ENCODE peak calls at places on chromosomes 7 and 10, in eight cellular contexts. One of them, this sample, is unnamed.

GRCh38 chr10:99329891-99330674 is 927 bp downstream of the CNNM1 start:
- DNase-seq in HepG2: no peak
- DNase-seq in ovary: peak; percentile 62
- DNase-seq in SK-N-SH: peak; percentile 83
- DNase-seq in transverse colon: no peak
- DNase-seq in upper lobe of left lung: peak; percentile 87
- DNase-seq in suprapubic skin: no peak
- DNase-seq in stomach: peak; percentile 48
- DNase-seq in this sample: no peak

GRCh38 chr7:107865956-107866775 is 24.8 kb upstream of the DLD start:
- DNase-seq in HepG2: no peak
- DNase-seq in ovary: no peak
- DNase-seq in SK-N-SH: no peak
- DNase-seq in transverse colon: no peak
- DNase-seq in upper lobe of left lung: no peak
- DNase-seq in suprapubic skin: no peak
- DNase-seq in stomach: no peak
- DNase-seq in this sample: no peak

GRCh38 chr7:139691253-139691781 is 86.5 kb downstream of the HIPK2 start:
- DNase-seq in HepG2: no peak
- DNase-seq in ovary: peak; percentile 69
- DNase-seq in SK-N-SH: peak; percentile 81
- DNase-seq in transverse colon: peak; percentile 69
- DNase-seq in upper lobe of left lung: no peak
- DNase-seq in suprapubic skin: no peak
- DNase-seq in stomach: peak; percentile 92
- DNase-seq in this sample: no peak

GRCh38 chr7:2510130-2510776 is 9.3 kb upstream of the LFNG start:
- DNase-seq in HepG2: no peak
- DNase-seq in ovary: no peak
- DNase-seq in SK-N-SH: no peak
- DNase-seq in transverse colon: no peak
- DNase-seq in upper lobe of left lung: no peak
- DNase-seq in suprapubic skin: no peak
- DNase-seq in stomach: no peak
- DNase-seq in this sample: no peak

GRCh38 chr7:138021889-138022288 is 20.0 kb upstream of the CREB3L2 start:
- DNase-seq in HepG2: no peak
- DNase-seq in ovary: no peak
- DNase-seq in SK-N-SH: no peak
- DNase-seq in transverse colon: no peak
- DNase-seq in upper lobe of left lung: no peak
- DNase-seq in suprapubic skin: no peak
- DNase-seq in stomach: no peak
- DNase-seq in this sample: no peak

GRCh38 chr10:76113952-76114351 is 682.5 kb downstream of the LRMDA start:
- DNase-seq in HepG2: peak; percentile 23
- DNase-seq in ovary: no peak
- DNase-seq in SK-N-SH: no peak
- DNase-seq in transverse colon: no peak
- DNase-seq in upper lobe of left lung: no peak
- DNase-seq in suprapubic skin: no peak
- DNase-seq in stomach: no peak
- DNase-seq in this sample: no peak

GRCh38 chr10:128817636-128818035 is 649.4 kb upstream of the MGMT start:
- DNase-seq in HepG2: no peak
- DNase-seq in ovary: no peak
- DNase-seq in SK-N-SH: no peak
- DNase-seq in transverse colon: no peak
- DNase-seq in upper lobe of left lung: no peak
- DNase-seq in suprapubic skin: no peak
- DNase-seq in stomach: no peak
- DNase-seq in this sample: no peak

GRCh38 chr7:36708765-36709164 is 15.5 kb downstream of the AOAH start:
- DNase-seq in HepG2: no peak
- DNase-seq in ovary: no peak
- DNase-seq in SK-N-SH: no peak
- DNase-seq in transverse colon: no peak
- DNase-seq in upper lobe of left lung: no peak
- DNase-seq in suprapubic skin: no peak
- DNase-seq in stomach: no peak
- DNase-seq in this sample: no peak

GRCh38 chr7:47739901-47740300 is 158.0 kb upstream of the TNS3 start:
- DNase-seq in HepG2: no peak
- DNase-seq in ovary: no peak
- DNase-seq in SK-N-SH: no peak
- DNase-seq in transverse colon: no peak
- DNase-seq in upper lobe of left lung: no peak
- DNase-seq in suprapubic skin: no peak
- DNase-seq in stomach: no peak
- DNase-seq in this sample: no peak

GRCh38 chr10:72061491-72061890 is 26.9 kb downstream of the SPOCK2 start:
- DNase-seq in HepG2: no peak
- DNase-seq in ovary: no peak
- DNase-seq in SK-N-SH: peak; percentile 56
- DNase-seq in transverse colon: no peak
- DNase-seq in upper lobe of left lung: no peak
- DNase-seq in suprapubic skin: no peak
- DNase-seq in stomach: no peak
- DNase-seq in this sample: no peak

GRCh38 chr10:110576220-110576619 is 8.7 kb downstream of the SMC3 start:
- DNase-seq in HepG2: no peak
- DNase-seq in ovary: no peak
- DNase-seq in SK-N-SH: no peak
- DNase-seq in transverse colon: no peak
- DNase-seq in upper lobe of left lung: no peak
- DNase-seq in suprapubic skin: no peak
- DNase-seq in stomach: no peak
- DNase-seq in this sample: no peak

GRCh38 chr10:43134126-43134905 is 3.9 kb upstream of the CSGALNACT2 start:
- DNase-seq in HepG2: no peak
- DNase-seq in ovary: no peak
- DNase-seq in SK-N-SH: no peak
- DNase-seq in transverse colon: no peak
- DNase-seq in upper lobe of left lung: no peak
- DNase-seq in suprapubic skin: no peak
- DNase-seq in stomach: no peak
- DNase-seq in this sample: no peak

GRCh38 chr7:70259497-70259896 is 661.2 kb downstream of the AUTS2 start:
- DNase-seq in HepG2: no peak
- DNase-seq in ovary: no peak
- DNase-seq in SK-N-SH: no peak
- DNase-seq in transverse colon: no peak
- DNase-seq in upper lobe of left lung: no peak
- DNase-seq in suprapubic skin: no peak
- DNase-seq in stomach: no peak
- DNase-seq in this sample: no peak

GRCh38 chr10:5467634-5468255 is 31.6 kb downstream of the CALML5 start:
- DNase-seq in HepG2: peak; percentile 38
- DNase-seq in ovary: no peak
- DNase-seq in SK-N-SH: no peak
- DNase-seq in transverse colon: no peak
- DNase-seq in upper lobe of left lung: no peak
- DNase-seq in suprapubic skin: no peak
- DNase-seq in stomach: no peak
- DNase-seq in this sample: no peak

GRCh38 chr10:20535846-20536245 is 361.3 kb downstream of the NEBL start:
- DNase-seq in HepG2: no peak
- DNase-seq in ovary: no peak
- DNase-seq in SK-N-SH: no peak
- DNase-seq in transverse colon: no peak
- DNase-seq in upper lobe of left lung: no peak
- DNase-seq in suprapubic skin: no peak
- DNase-seq in stomach: no peak
- DNase-seq in this sample: no peak

GRCh38 chr7:80640841-80641240 is 2.4 kb downstream of the CD36 start:
- DNase-seq in HepG2: no peak
- DNase-seq in ovary: no peak
- DNase-seq in SK-N-SH: no peak
- DNase-seq in transverse colon: no peak
- DNase-seq in upper lobe of left lung: no peak
- DNase-seq in suprapubic skin: no peak
- DNase-seq in stomach: no peak
- DNase-seq in this sample: no peak

GRCh38 chr7:80775972-80776371 is 137.5 kb downstream of the CD36 start:
- DNase-seq in HepG2: no peak
- DNase-seq in ovary: no peak
- DNase-seq in SK-N-SH: no peak
- DNase-seq in transverse colon: no peak
- DNase-seq in upper lobe of left lung: no peak
- DNase-seq in suprapubic skin: no peak
- DNase-seq in stomach: no peak
- DNase-seq in this sample: no peak

DNA sequence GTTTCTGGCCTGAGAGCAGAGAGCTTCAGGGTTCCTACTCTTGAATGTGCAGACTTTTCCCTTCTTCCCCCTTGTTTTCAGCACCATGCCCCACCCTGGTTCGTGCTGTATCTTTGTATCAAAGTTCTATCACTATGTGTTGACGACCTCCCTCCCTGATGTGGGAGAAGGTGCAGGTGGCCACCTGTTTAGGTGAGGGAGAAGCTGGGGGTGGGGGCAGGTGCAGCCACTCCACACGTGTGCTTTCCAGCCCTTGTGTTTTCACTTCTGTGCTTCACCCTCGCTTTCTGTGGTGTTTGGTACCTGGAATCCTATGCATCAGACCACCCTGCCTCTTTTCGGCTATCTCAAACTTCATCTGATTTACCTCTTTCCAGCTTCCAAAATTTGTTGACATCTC is 19.6 kb upstream of the SUV39H2 start:
- DNase-seq in HepG2: no peak
- DNase-seq in ovary: no peak
- DNase-seq in SK-N-SH: no peak
- DNase-seq in transverse colon: no peak
- DNase-seq in upper lobe of left lung: no peak
- DNase-seq in suprapubic skin: no peak
- DNase-seq in stomach: no peak
- DNase-seq in this sample: no peak
- H3K36me3 ChIP-seq in HepG2: peaks cover 9% of the 10 kb centered on the region
- H3K36me3 ChIP-seq in ovary: no peaks in the 10 kb centered on the region
- H3K36me3 ChIP-seq in SK-N-SH: peaks cover 19% of the 10 kb centered on the region
- H3K36me3 ChIP-seq in transverse colon: peaks cover 24% of the 10 kb centered on the region
- H3K36me3 ChIP-seq in upper lobe of left lung: peaks cover 23% of the 10 kb centered on the region
- H3K36me3 ChIP-seq in suprapubic skin: peaks cover 41% of the 10 kb centered on the region
- H3K36me3 ChIP-seq in stomach: peaks cover 64% of the 10 kb centered on the region
- H3K36me3 ChIP-seq in this sample: no peaks in the 10 kb centered on the region

GRCh38 chr10:116511365-116511764 is 34.4 kb upstream of the PNLIP start:
- DNase-seq in HepG2: no peak
- DNase-seq in ovary: no peak
- DNase-seq in SK-N-SH: no peak
- DNase-seq in transverse colon: no peak
- DNase-seq in upper lobe of left lung: no peak
- DNase-seq in suprapubic skin: no peak
- DNase-seq in stomach: no peak
- DNase-seq in this sample: no peak
- TF ChIP-seq EP300 in HepG2: no peak
- TF ChIP-seq EP300 in ovary: no peak
- TF ChIP-seq EP300 in SK-N-SH: no peak
- TF ChIP-seq EP300 in transverse colon: no peak
- TF ChIP-seq EP300 in upper lobe of left lung: no peak
- TF ChIP-seq EP300 in suprapubic skin: no peak
- TF ChIP-seq EP300 in stomach: no peak
- TF ChIP-seq EP300 in this sample: no peak

DNA sequence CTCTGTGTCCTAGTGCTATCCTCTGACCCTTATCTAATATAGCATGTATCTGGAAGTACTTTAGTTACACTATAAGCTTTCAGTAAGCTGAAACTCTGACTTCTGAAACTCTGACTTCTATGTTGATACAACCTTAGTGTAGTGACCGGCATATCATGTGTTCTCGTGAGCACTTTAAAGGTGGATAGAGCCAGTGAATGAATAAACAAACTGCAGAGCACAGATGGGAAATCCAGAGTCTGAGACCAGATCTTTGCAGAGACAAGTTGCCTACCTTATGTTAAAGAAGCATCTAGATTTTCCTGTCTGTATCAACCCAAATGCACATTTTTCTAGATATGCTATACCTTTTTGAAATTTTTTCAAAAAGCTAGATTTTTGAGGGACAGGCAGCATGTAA is 3.5 kb downstream of the ACTA2 start:
- DNase-seq in HepG2: no peak
- DNase-seq in ovary: no peak
- DNase-seq in SK-N-SH: no peak
- DNase-seq in transverse colon: no peak
- DNase-seq in upper lobe of left lung: no peak
- DNase-seq in suprapubic skin: no peak
- DNase-seq in stomach: no peak
- DNase-seq in this sample: no peak
- H3K36me3 ChIP-seq in HepG2: no peaks in the 10 kb centered on the region
- H3K36me3 ChIP-seq in ovary: no peaks in the 10 kb centered on the region
- H3K36me3 ChIP-seq in SK-N-SH: peaks cover 3% of the 10 kb centered on the region
- H3K36me3 ChIP-seq in transverse colon: peaks cover 4% of the 10 kb centered on the region
- H3K36me3 ChIP-seq in upper lobe of left lung: no peaks in the 10 kb centered on the region
- H3K36me3 ChIP-seq in suprapubic skin: no peaks in the 10 kb centered on the region
- H3K36me3 ChIP-seq in stomach: peaks cover 44% of the 10 kb centered on the region
- H3K36me3 ChIP-seq in this sample: no peaks in the 10 kb centered on the region

GRCh38 chr7:155189600-155189989 is 108.1 kb upstream of the INSIG1 start:
- DNase-seq in HepG2: no peak
- DNase-seq in ovary: no peak
- DNase-seq in SK-N-SH: no peak
- DNase-seq in transverse colon: no peak
- DNase-seq in upper lobe of left lung: no peak
- DNase-seq in suprapubic skin: no peak
- DNase-seq in stomach: no peak
- DNase-seq in this sample: no peak

GRCh38 chr7:155193716-155194115 is 104.0 kb upstream of the INSIG1 start:
- DNase-seq in HepG2: no peak
- DNase-seq in ovary: no peak
- DNase-seq in SK-N-SH: no peak
- DNase-seq in transverse colon: no peak
- DNase-seq in upper lobe of left lung: no peak
- DNase-seq in suprapubic skin: no peak
- DNase-seq in stomach: no peak
- DNase-seq in this sample: no peak

GRCh38 chr7:155192961-155193640 is 104.6 kb upstream of the INSIG1 start:
- DNase-seq in HepG2: no peak
- DNase-seq in ovary: no peak
- DNase-seq in SK-N-SH: no peak
- DNase-seq in transverse colon: no peak
- DNase-seq in upper lobe of left lung: no peak
- DNase-seq in suprapubic skin: peak; percentile 30
- DNase-seq in stomach: no peak
- DNase-seq in this sample: no peak

GRCh38 chr7:155190608-155191536 is 106.8 kb upstream of the INSIG1 start:
- DNase-seq in HepG2: no peak
- DNase-seq in ovary: peak; percentile 59
- DNase-seq in SK-N-SH: peak; percentile 94
- DNase-seq in transverse colon: peak; percentile 52
- DNase-seq in upper lobe of left lung: peak; percentile 94
- DNase-seq in suprapubic skin: no peak
- DNase-seq in stomach: peak; percentile 72
- DNase-seq in this sample: peak; percentile 49

DNA sequence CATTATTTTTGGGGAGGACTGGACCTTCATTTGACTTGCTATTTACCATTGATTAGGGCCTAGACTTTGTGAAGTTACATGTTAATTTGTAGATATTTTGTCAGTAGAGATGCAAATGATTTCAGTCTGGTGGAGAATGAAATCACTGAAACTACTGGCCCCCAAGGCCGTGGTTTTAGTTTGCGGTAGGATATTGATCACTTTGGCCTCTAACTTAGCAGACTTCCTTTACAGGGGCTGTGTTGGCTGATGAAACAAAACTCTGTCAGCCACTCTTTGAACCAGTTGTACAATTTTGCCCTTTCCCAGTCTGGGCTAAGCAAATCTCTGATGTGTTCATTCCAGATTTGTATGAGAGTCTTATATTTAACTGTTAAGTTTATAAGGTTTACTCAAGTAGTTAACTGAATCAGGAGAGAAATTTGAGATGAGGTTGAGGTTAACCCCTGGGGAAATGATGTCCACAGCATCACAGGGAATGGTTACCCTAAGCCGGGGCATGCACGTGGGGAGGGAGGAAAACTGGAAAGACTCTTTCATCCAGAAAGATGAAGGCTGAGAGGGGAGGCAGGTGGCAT is 105.7 kb upstream of the INSIG1 start:
- DNase-seq in HepG2: no peak
- DNase-seq in ovary: no peak
- DNase-seq in SK-N-SH: no peak
- DNase-seq in transverse colon: no peak
- DNase-seq in upper lobe of left lung: no peak
- DNase-seq in suprapubic skin: no peak
- DNase-seq in stomach: no peak
- DNase-seq in this sample: no peak
- TF ChIP-seq EP300 in HepG2: no peak
- TF ChIP-seq EP300 in ovary: no peak
- TF ChIP-seq EP300 in SK-N-SH: no peak
- TF ChIP-seq EP300 in transverse colon: no peak
- TF ChIP-seq EP300 in upper lobe of left lung: no peak
- TF ChIP-seq EP300 in suprapubic skin: no peak
- TF ChIP-seq EP300 in stomach: no peak
- TF ChIP-seq EP300 in this sample: no peak